ENCODE peak calls at places on chromosomes 7 and 10, in six cellular contexts. E is sigmoid colon, V is astrocyte of the spinal cord, P is fibroblast of mammary gland, B is spleen, U is pancreas. S is an unnamed sample.

GRCh38 chr10:68202965-68203358 is 29.0 kb downstream of the ATOH7 start:
- DNase-seq in V (peak; percentile 18), U (no peak), E (no peak), B (no peak), P (peak; percentile 65), S (no peak)

GRCh38 chr10:121800831-121801230 is 127.0 kb downstream of the ATE1 start:
- DNase-seq in P (no peak), V (no peak), E (no peak), B (no peak), U (no peak), S (no peak)

GRCh38 chr7:110853263-110853662 is 237.7 kb upstream of the LRRN3 start:
- DNase-seq in P (no peak), E (no peak), B (no peak), V (no peak), U (no peak), S (no peak)

GRCh38 chr10:103736763-103737162 is 118.6 kb downstream of the SH3PXD2A start:
- DNase-seq in B (no peak), V (no peak), E (no peak), U (no peak), P (peak; percentile 36), S (peak; percentile 36)

GRCh38 chr10:22481687-22482539 is 136.6 kb downstream of the SPAG6 start:
- DNase-seq in V (no peak), E (no peak), P (peak; percentile 59), B (no peak), U (no peak), S (no peak)

GRCh38 chr7:118793552-118793951 is 569.0 kb downstream of the ANKRD7 start:
- DNase-seq in U (no peak), P (no peak), E (no peak), V (no peak), B (no peak), S (no peak)

GRCh38 chr10:89369142-89370105 is 8.4 kb upstream of the IFIT1B start:
- DNase-seq in B (no peak), U (no peak), E (no peak), V (peak; percentile 68), P (peak; percentile 65), S (peak; percentile 62)

GRCh38 chr7:91557789-91558396 is 293.7 kb downstream of the FZD1 start:
- DNase-seq in V (peak; percentile 97), P (peak; percentile 97), U (no peak), B (no peak), E (no peak), S (peak; percentile 68)

GRCh38 chr10:58586282-58586681 is 73.6 kb downstream of the BICC1 start:
- DNase-seq in V (no peak), B (no peak), E (no peak), U (no peak), P (no peak), S (no peak)

GRCh38 chr10:58587676-58588075 is 75.0 kb downstream of the BICC1 start:
- DNase-seq in B (no peak), P (no peak), V (no peak), E (no peak), U (no peak), S (no peak)

GRCh38 chr10:58590152-58590551 is 77.5 kb downstream of the BICC1 start:
- DNase-seq in U (no peak), P (peak; percentile 98), V (peak; percentile 96), B (no peak), E (peak; percentile 76), S (no peak)

GRCh38 chr10:58590924-58591323 is 78.3 kb downstream of the BICC1 start:
- DNase-seq in P (no peak), E (no peak), V (no peak), B (no peak), U (no peak), S (no peak)

GRCh38 chr10:58588673-58589265 is 76.1 kb downstream of the BICC1 start:
- DNase-seq in P (no peak), V (no peak), E (no peak), B (no peak), U (peak; percentile 25), S (peak; percentile 5)
- TF ChIP-seq CTCF in P (peak; percentile 9), V (no peak), E (no peak), B (no peak), U (no peak), S (peak; percentile 24)

GRCh38 chr7:27148031-27148775 is 629 bp upstream of the HOXA6 start:
- DNase-seq in U (no peak), P (peak; percentile 68), E (peak; percentile 75), B (peak; percentile 68), V (peak; percentile 66), S (no peak)
- H3K4me3 ChIP-seq in U (peak overlapping the region; percentile 5), P (peak overlapping the region; percentile 72), E (peak overlapping the region; percentile 64), B (peak overlapping the region; percentile 20), V (peak overlapping the region; percentile 69), S (no peak overlapping the region)

DNA sequence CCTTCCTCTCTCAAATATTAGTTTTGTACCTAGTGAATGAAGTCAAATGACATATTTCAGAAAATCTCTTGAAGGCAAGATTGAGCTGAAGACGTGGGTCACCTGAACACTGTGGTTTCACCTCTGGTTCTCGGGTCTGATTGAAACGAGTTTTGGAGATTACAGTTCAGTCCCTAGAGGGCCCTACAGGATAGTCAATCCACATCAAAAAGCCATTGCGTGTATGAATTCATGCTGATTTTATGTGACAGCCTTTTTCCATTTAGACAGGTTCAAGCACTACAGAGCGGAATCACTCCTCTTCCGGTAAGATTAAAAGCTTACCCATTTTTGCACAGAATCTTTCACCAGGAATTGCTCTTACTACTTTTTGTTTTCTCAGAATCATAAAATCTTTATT is 62.2 kb downstream of the VIM start:
- DNase-seq in V (peak; percentile 9), B (no peak), U (peak; percentile 27), E (no peak), P (peak; percentile 25), S (peak; percentile 4)
- TF ChIP-seq CTCF in V (peak; percentile 26), B (peak; percentile 8), U (peak; percentile 28), E (no peak), P (peak; percentile 24), S (no peak)

DNA sequence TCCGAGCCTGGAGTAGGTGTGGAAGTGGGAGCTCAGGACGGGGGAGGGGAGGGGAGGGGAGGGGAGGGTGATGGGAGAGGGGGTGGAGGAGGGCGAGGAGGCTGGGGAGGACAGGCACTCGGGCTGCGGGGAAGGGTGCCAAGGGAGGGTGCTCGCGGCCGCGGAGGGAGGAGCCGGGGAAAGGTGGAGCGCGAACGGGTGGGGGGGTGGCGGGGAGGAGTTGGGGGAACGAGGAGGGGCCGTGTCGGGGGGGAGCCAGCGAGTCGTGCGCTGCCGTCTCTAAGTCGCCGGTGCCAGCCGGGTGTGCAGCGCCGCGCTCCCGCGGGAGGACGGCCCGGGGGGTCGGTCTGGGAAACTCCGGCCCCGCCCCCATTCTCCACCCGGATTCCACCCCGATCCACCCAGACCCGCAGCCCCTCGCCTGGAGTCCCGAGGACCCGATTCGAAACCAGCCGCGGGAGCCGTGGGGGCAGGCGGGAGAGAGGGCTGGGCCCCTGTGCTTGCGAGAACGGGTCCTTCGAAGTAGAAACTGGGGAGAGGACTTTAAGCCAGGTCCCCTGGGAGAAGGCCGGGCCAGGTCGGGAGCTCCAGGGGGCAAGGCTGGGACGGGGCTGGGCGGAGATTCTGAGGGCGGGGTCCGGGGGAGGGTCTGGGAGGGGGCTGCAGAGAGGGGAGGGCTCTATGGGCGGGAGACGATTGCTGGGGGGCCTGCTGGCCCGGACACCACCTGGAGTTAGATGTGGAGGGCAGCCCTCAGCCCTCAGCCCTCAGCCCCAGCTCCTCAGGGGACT is at the start of gene ZNF467:
- DNase-seq in B (peak; percentile 93), V (no peak), U (peak; percentile 81), P (no peak), E (peak; percentile 90), S (no peak)
- H3K4me3 ChIP-seq in B (peak within 1 kb of the TSS; percentile 61), V (peak within 1 kb of the TSS; percentile 54), U (peak within 1 kb of the TSS; percentile 64), P (peak within 1 kb of the TSS; percentile 44), E (peak within 1 kb of the TSS; percentile 75), S (peak within 1 kb of the TSS; percentile 67)

DNA sequence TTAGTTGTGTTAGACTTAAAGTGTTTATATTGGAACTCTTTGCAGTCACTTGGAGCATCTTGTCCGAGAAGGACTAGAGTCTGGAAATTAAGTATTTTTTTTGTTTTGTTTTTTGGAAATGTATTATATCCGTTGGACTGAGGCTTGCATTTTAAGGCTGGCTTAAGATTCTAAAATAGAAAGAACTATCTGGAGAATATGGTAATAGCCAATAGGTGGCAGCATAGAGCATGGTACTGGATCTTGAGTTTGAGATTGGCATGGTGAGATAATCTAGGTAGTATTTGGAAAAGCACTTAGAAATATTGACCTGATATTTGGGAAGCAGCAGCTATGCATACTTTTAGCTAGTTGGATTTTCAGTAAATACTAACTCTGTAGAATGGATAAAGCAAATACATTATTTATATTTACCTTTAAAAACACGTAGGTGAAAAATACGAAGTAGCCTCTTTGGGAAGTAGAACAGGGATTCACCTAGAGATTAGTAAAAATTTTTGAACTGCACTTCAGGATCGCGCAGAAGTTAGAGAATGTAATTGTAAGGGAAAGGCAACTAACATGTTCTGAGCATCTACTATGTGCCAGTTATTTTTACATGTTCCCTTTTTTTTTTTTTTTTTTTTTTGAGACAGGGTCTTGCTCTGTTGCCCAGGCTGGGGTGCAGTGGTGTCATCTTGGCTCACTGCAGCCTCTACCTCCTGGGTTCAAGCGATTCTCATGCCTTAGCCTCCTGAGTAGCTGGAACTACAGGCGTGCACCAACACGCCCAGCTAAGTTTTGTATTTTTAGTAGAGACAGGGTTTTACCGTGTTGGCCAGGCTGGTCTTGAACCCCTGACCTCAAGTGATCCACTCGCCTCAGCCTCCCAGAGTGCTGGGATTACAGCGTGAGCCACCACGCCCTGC is 78.6 kb downstream of the LCOR start:
- DNase-seq in U (no peak), V (peak; percentile 38), P (peak; percentile 60), E (no peak), B (no peak), S (peak; percentile 64)
- TF ChIP-seq CTCF in U (peak; percentile 52), V (peak; percentile 67), P (peak; percentile 85), E (peak; percentile 41), B (peak; percentile 71), S (peak; percentile 66)